ENCODE peak calls at places on chromosomes 7 and 10, in ten cellular contexts. One of them, this sample, is unnamed.

GRCh38 chr10:47317251-47317650 is 5.0 kb upstream of the GDF2 start:
- DNase-seq in heart left ventricle: no peak
- DNase-seq in pancreas: no peak
- DNase-seq in heart right ventricle: no peak
- DNase-seq in AG04450: no peak
- DNase-seq in H9: no peak
- DNase-seq in lower lobe of right lung: no peak
- DNase-seq in activated B cell treated with CpG ODN at 0.5 μM for 24 hours: no peak
- DNase-seq in GM23338: no peak
- DNase-seq in left lung: no peak
- DNase-seq in this sample: no peak

GRCh38 chr7:138029941-138030340 is 28.1 kb upstream of the CREB3L2 start:
- DNase-seq in heart left ventricle: no peak
- DNase-seq in pancreas: no peak
- DNase-seq in heart right ventricle: no peak
- DNase-seq in AG04450: no peak
- DNase-seq in H9: no peak
- DNase-seq in lower lobe of right lung: no peak
- DNase-seq in activated B cell treated with CpG ODN at 0.5 μM for 24 hours: no peak
- DNase-seq in GM23338: no peak
- DNase-seq in left lung: no peak
- DNase-seq in this sample: no peak

GRCh38 chr10:75345738-75346137 is 55.8 kb downstream of the ZNF503 start:
- DNase-seq in heart left ventricle: no peak
- DNase-seq in pancreas: no peak
- DNase-seq in heart right ventricle: no peak
- DNase-seq in AG04450: no peak
- DNase-seq in H9: no peak
- DNase-seq in lower lobe of right lung: no peak
- DNase-seq in activated B cell treated with CpG ODN at 0.5 μM for 24 hours: no peak
- DNase-seq in GM23338: no peak
- DNase-seq in left lung: no peak
- DNase-seq in this sample: no peak

GRCh38 chr10:103853428-103854264 is 1.7 kb downstream of the SH3PXD2A start:
- DNase-seq in heart left ventricle: no peak
- DNase-seq in pancreas: no peak
- DNase-seq in heart right ventricle: no peak
- DNase-seq in AG04450: no peak
- DNase-seq in H9: no peak
- DNase-seq in lower lobe of right lung: no peak
- DNase-seq in activated B cell treated with CpG ODN at 0.5 μM for 24 hours: no peak
- DNase-seq in GM23338: no peak
- DNase-seq in left lung: no peak
- DNase-seq in this sample: no peak

GRCh38 chr10:69642747-69643146 is 12.7 kb downstream of the FAM241B start:
- DNase-seq in heart left ventricle: no peak
- DNase-seq in pancreas: no peak
- DNase-seq in heart right ventricle: no peak
- DNase-seq in AG04450: no peak
- DNase-seq in H9: no peak
- DNase-seq in lower lobe of right lung: no peak
- DNase-seq in activated B cell treated with CpG ODN at 0.5 μM for 24 hours: no peak
- DNase-seq in GM23338: no peak
- DNase-seq in left lung: no peak
- DNase-seq in this sample: no peak

GRCh38 chr7:28389504-28390385 is 22.6 kb upstream of the CREB5 start:
- DNase-seq in heart left ventricle: no peak
- DNase-seq in pancreas: no peak
- DNase-seq in heart right ventricle: no peak
- DNase-seq in AG04450: peak; percentile 39
- DNase-seq in H9: no peak
- DNase-seq in lower lobe of right lung: no peak
- DNase-seq in activated B cell treated with CpG ODN at 0.5 μM for 24 hours: no peak
- DNase-seq in GM23338: peak; percentile 85
- DNase-seq in left lung: no peak
- DNase-seq in this sample: no peak

GRCh38 chr7:115477193-115477651 is 553.3 kb downstream of the TFEC start:
- DNase-seq in heart left ventricle: peak; percentile 7
- DNase-seq in pancreas: peak; percentile 17
- DNase-seq in heart right ventricle: peak; percentile 18
- DNase-seq in AG04450: peak; percentile 6
- DNase-seq in H9: peak; percentile 61
- DNase-seq in lower lobe of right lung: peak; percentile 44
- DNase-seq in activated B cell treated with CpG ODN at 0.5 μM for 24 hours: no peak
- DNase-seq in GM23338: peak; percentile 70
- DNase-seq in left lung: peak; percentile 73
- DNase-seq in this sample: no peak

GRCh38 chr7:47148541-47149207 is 433.2 kb downstream of the TNS3 start:
- DNase-seq in heart left ventricle: no peak
- DNase-seq in pancreas: no peak
- DNase-seq in heart right ventricle: no peak
- DNase-seq in AG04450: no peak
- DNase-seq in H9: no peak
- DNase-seq in lower lobe of right lung: no peak
- DNase-seq in activated B cell treated with CpG ODN at 0.5 μM for 24 hours: no peak
- DNase-seq in GM23338: no peak
- DNase-seq in left lung: no peak
- DNase-seq in this sample: no peak

GRCh38 chr10:107814865-107815487 is 650.5 kb upstream of the SORCS1 start:
- DNase-seq in heart left ventricle: peak; percentile 28
- DNase-seq in pancreas: no peak
- DNase-seq in heart right ventricle: no peak
- DNase-seq in AG04450: no peak
- DNase-seq in H9: peak; percentile 70
- DNase-seq in lower lobe of right lung: no peak
- DNase-seq in activated B cell treated with CpG ODN at 0.5 μM for 24 hours: no peak
- DNase-seq in GM23338: peak; percentile 86
- DNase-seq in left lung: no peak
- DNase-seq in this sample: no peak

GRCh38 chr7:123624527-123625183 is 23.0 kb downstream of the ASB15 start:
- DNase-seq in heart left ventricle: no peak
- DNase-seq in pancreas: peak; percentile 77
- DNase-seq in heart right ventricle: peak; percentile 39
- DNase-seq in AG04450: no peak
- DNase-seq in H9: peak; percentile 79
- DNase-seq in lower lobe of right lung: peak; percentile 59
- DNase-seq in activated B cell treated with CpG ODN at 0.5 μM for 24 hours: peak; percentile 26
- DNase-seq in GM23338: peak; percentile 80
- DNase-seq in left lung: peak; percentile 31
- DNase-seq in this sample: peak; percentile 61

GRCh38 chr7:139647085-139647484 is 123.6 kb downstream of the CLEC2L start:
- DNase-seq in heart left ventricle: no peak
- DNase-seq in pancreas: no peak
- DNase-seq in heart right ventricle: no peak
- DNase-seq in AG04450: no peak
- DNase-seq in H9: no peak
- DNase-seq in lower lobe of right lung: no peak
- DNase-seq in activated B cell treated with CpG ODN at 0.5 μM for 24 hours: no peak
- DNase-seq in GM23338: no peak
- DNase-seq in left lung: no peak
- DNase-seq in this sample: no peak

GRCh38 chr10:129274928-129275474 is 192.0 kb upstream of the MGMT start:
- DNase-seq in heart left ventricle: no peak
- DNase-seq in pancreas: no peak
- DNase-seq in heart right ventricle: no peak
- DNase-seq in AG04450: no peak
- DNase-seq in H9: peak; percentile 73
- DNase-seq in lower lobe of right lung: no peak
- DNase-seq in activated B cell treated with CpG ODN at 0.5 μM for 24 hours: no peak
- DNase-seq in GM23338: peak; percentile 87
- DNase-seq in left lung: no peak
- DNase-seq in this sample: no peak
- TF ChIP-seq CTCF in heart left ventricle: no peak
- TF ChIP-seq CTCF in pancreas: no peak
- TF ChIP-seq CTCF in heart right ventricle: no peak
- TF ChIP-seq CTCF in AG04450: no peak
- TF ChIP-seq CTCF in H9: peak; percentile 68
- TF ChIP-seq CTCF in lower lobe of right lung: no peak
- TF ChIP-seq CTCF in activated B cell treated with CpG ODN at 0.5 μM for 24 hours: no peak
- TF ChIP-seq CTCF in GM23338: peak; percentile 72
- TF ChIP-seq CTCF in left lung: no peak
- TF ChIP-seq CTCF in this sample: no peak

DNA sequence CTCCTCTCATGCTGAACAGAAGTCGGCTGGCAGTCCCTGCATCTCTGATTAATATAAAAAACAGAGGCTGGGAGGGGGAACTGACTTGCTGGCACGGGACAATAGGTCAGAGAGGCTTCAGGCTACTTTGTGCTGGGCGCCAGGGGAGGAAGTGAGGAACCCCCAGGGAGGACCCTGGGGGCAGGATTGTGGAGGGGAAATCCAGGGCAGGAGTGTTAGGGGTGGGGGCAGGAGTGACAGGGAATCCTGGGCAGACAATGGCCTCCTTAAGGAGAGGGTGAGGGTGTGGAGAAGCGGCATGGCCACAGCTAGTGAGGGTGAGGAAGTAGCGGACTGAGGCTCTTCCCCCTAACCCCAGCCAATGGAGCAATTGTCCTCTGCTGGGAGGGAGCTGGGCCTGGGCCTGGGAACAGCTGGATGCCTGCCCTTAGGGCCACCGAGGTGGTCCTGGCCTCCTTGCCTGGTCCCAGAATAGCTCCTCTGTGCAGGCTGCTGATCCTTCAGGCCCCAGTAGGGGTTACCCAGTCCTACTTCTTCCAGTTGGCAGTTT is 9.3 kb upstream of the SFRP5 start:
- DNase-seq in heart left ventricle: no peak
- DNase-seq in pancreas: peak; percentile 34
- DNase-seq in heart right ventricle: no peak
- DNase-seq in AG04450: no peak
- DNase-seq in H9: no peak
- DNase-seq in lower lobe of right lung: no peak
- DNase-seq in activated B cell treated with CpG ODN at 0.5 μM for 24 hours: no peak
- DNase-seq in GM23338: no peak
- DNase-seq in left lung: no peak
- DNase-seq in this sample: no peak
- TF ChIP-seq CTCF in heart left ventricle: no peak
- TF ChIP-seq CTCF in pancreas: no peak
- TF ChIP-seq CTCF in heart right ventricle: no peak
- TF ChIP-seq CTCF in AG04450: no peak
- TF ChIP-seq CTCF in H9: no peak
- TF ChIP-seq CTCF in lower lobe of right lung: no peak
- TF ChIP-seq CTCF in activated B cell treated with CpG ODN at 0.5 μM for 24 hours: no peak
- TF ChIP-seq CTCF in GM23338: no peak
- TF ChIP-seq CTCF in left lung: no peak
- TF ChIP-seq CTCF in this sample: no peak

GRCh38 chr7:131944556-131945069 is 388.2 kb upstream of the PODXL start:
- DNase-seq in heart left ventricle: no peak
- DNase-seq in pancreas: no peak
- DNase-seq in heart right ventricle: no peak
- DNase-seq in AG04450: no peak
- DNase-seq in H9: no peak
- DNase-seq in lower lobe of right lung: no peak
- DNase-seq in activated B cell treated with CpG ODN at 0.5 μM for 24 hours: no peak
- DNase-seq in GM23338: no peak
- DNase-seq in left lung: no peak
- DNase-seq in this sample: no peak

GRCh38 chr7:131943211-131943610 is 386.8 kb upstream of the PODXL start:
- DNase-seq in heart left ventricle: no peak
- DNase-seq in pancreas: no peak
- DNase-seq in heart right ventricle: no peak
- DNase-seq in AG04450: no peak
- DNase-seq in H9: no peak
- DNase-seq in lower lobe of right lung: no peak
- DNase-seq in activated B cell treated with CpG ODN at 0.5 μM for 24 hours: no peak
- DNase-seq in GM23338: no peak
- DNase-seq in left lung: no peak
- DNase-seq in this sample: no peak

GRCh38 chr7:131945948-131946525 is 389.6 kb upstream of the PODXL start:
- DNase-seq in heart left ventricle: no peak
- DNase-seq in pancreas: no peak
- DNase-seq in heart right ventricle: no peak
- DNase-seq in AG04450: no peak
- DNase-seq in H9: no peak
- DNase-seq in lower lobe of right lung: no peak
- DNase-seq in activated B cell treated with CpG ODN at 0.5 μM for 24 hours: no peak
- DNase-seq in GM23338: peak; percentile 9
- DNase-seq in left lung: no peak
- DNase-seq in this sample: no peak

GRCh38 chr7:131943616-131944015 is 387.2 kb upstream of the PODXL start:
- DNase-seq in heart left ventricle: no peak
- DNase-seq in pancreas: no peak
- DNase-seq in heart right ventricle: no peak
- DNase-seq in AG04450: no peak
- DNase-seq in H9: no peak
- DNase-seq in lower lobe of right lung: no peak
- DNase-seq in activated B cell treated with CpG ODN at 0.5 μM for 24 hours: no peak
- DNase-seq in GM23338: no peak
- DNase-seq in left lung: no peak
- DNase-seq in this sample: no peak

GRCh38 chr7:131945313-131945831 is 388.9 kb upstream of the PODXL start:
- DNase-seq in heart left ventricle: peak; percentile 23
- DNase-seq in pancreas: peak; percentile 51
- DNase-seq in heart right ventricle: peak; percentile 47
- DNase-seq in AG04450: no peak
- DNase-seq in H9: peak; percentile 83
- DNase-seq in lower lobe of right lung: peak; percentile 51
- DNase-seq in activated B cell treated with CpG ODN at 0.5 μM for 24 hours: no peak
- DNase-seq in GM23338: peak; percentile 95
- DNase-seq in left lung: peak; percentile 81
- DNase-seq in this sample: no peak
- TF ChIP-seq CTCF in heart left ventricle: peak; percentile 89
- TF ChIP-seq CTCF in pancreas: peak; percentile 90
- TF ChIP-seq CTCF in heart right ventricle: peak; percentile 89
- TF ChIP-seq CTCF in AG04450: peak; percentile 85
- TF ChIP-seq CTCF in H9: peak; percentile 95
- TF ChIP-seq CTCF in lower lobe of right lung: peak; percentile 75
- TF ChIP-seq CTCF in activated B cell treated with CpG ODN at 0.5 μM for 24 hours: no peak
- TF ChIP-seq CTCF in GM23338: peak; percentile 74
- TF ChIP-seq CTCF in left lung: peak; percentile 77
- TF ChIP-seq CTCF in this sample: no peak

GRCh38 chr10:117320050-117320665 is 55.1 kb downstream of the PDZD8 start:
- DNase-seq in heart left ventricle: no peak
- DNase-seq in pancreas: no peak
- DNase-seq in heart right ventricle: no peak
- DNase-seq in AG04450: no peak
- DNase-seq in H9: no peak
- DNase-seq in lower lobe of right lung: no peak
- DNase-seq in activated B cell treated with CpG ODN at 0.5 μM for 24 hours: no peak
- DNase-seq in GM23338: peak; percentile 71
- DNase-seq in left lung: no peak
- DNase-seq in this sample: no peak
- TF ChIP-seq CTCF in heart left ventricle: peak; percentile 48
- TF ChIP-seq CTCF in pancreas: peak; percentile 30
- TF ChIP-seq CTCF in heart right ventricle: peak; percentile 59
- TF ChIP-seq CTCF in AG04450: peak; percentile 67
- TF ChIP-seq CTCF in H9: peak; percentile 78
- TF ChIP-seq CTCF in lower lobe of right lung: peak; percentile 53
- TF ChIP-seq CTCF in activated B cell treated with CpG ODN at 0.5 μM for 24 hours: no peak
- TF ChIP-seq CTCF in GM23338: peak; percentile 74
- TF ChIP-seq CTCF in left lung: peak; percentile 34
- TF ChIP-seq CTCF in this sample: peak; percentile 71

GRCh38 chr7:147245274-147245673 is 1128.7 kb downstream of the CNTNAP2 start:
- DNase-seq in heart left ventricle: peak; percentile 8
- DNase-seq in pancreas: peak; percentile 22
- DNase-seq in heart right ventricle: no peak
- DNase-seq in AG04450: peak; percentile 1
- DNase-seq in H9: peak; percentile 66
- DNase-seq in lower lobe of right lung: no peak
- DNase-seq in activated B cell treated with CpG ODN at 0.5 μM for 24 hours: no peak
- DNase-seq in GM23338: peak; percentile 71
- DNase-seq in left lung: peak; percentile 39
- DNase-seq in this sample: no peak
- TF ChIP-seq CTCF in heart left ventricle: peak; percentile 61
- TF ChIP-seq CTCF in pancreas: peak; percentile 51
- TF ChIP-seq CTCF in heart right ventricle: peak; percentile 61
- TF ChIP-seq CTCF in AG04450: peak; percentile 76
- TF ChIP-seq CTCF in H9: peak; percentile 86
- TF ChIP-seq CTCF in lower lobe of right lung: peak; percentile 56
- TF ChIP-seq CTCF in activated B cell treated with CpG ODN at 0.5 μM for 24 hours: no peak
- TF ChIP-seq CTCF in GM23338: peak; percentile 69
- TF ChIP-seq CTCF in left lung: peak; percentile 58
- TF ChIP-seq CTCF in this sample: no peak

GRCh38 chr10:84783386-84783785 is 455.0 kb downstream of the CCSER2 start:
- DNase-seq in heart left ventricle: no peak
- DNase-seq in pancreas: no peak
- DNase-seq in heart right ventricle: no peak
- DNase-seq in AG04450: no peak
- DNase-seq in H9: peak; percentile 54
- DNase-seq in lower lobe of right lung: no peak
- DNase-seq in activated B cell treated with CpG ODN at 0.5 μM for 24 hours: no peak
- DNase-seq in GM23338: peak; percentile 65
- DNase-seq in left lung: no peak
- DNase-seq in this sample: no peak
- TF ChIP-seq CTCF in heart left ventricle: peak; percentile 63
- TF ChIP-seq CTCF in pancreas: peak; percentile 39
- TF ChIP-seq CTCF in heart right ventricle: peak; percentile 62
- TF ChIP-seq CTCF in AG04450: peak; percentile 19
- TF ChIP-seq CTCF in H9: peak; percentile 88
- TF ChIP-seq CTCF in lower lobe of right lung: peak; percentile 41
- TF ChIP-seq CTCF in activated B cell treated with CpG ODN at 0.5 μM for 24 hours: no peak
- TF ChIP-seq CTCF in GM23338: peak; percentile 88
- TF ChIP-seq CTCF in left lung: peak; percentile 41
- TF ChIP-seq CTCF in this sample: no peak

This sample was measured in CD4-positive, alpha-beta T cell.